ENCODE peak calls at places on chromosomes 12 and 14, in seven cellular contexts. R is ascending aorta, W is breast epithelium, S is IMR-90, O is SJSA1, B is aorta, Z is mammary epithelial cell. Q is an unnamed sample. For H3K9me3 and H3K27me3, the result is how much of the 10 kb centered on the place peaks cover.

GRCh38 chr14:102095231-102095870 is 8.5 kb upstream of the HSP90AA1 start:
- DNase-seq in O (no peak), Z (no peak), S (peak), R (no peak), B (no peak), W (no peak), Q (no peak)

GRCh38 chr14:100129161-100129589 is 30.3 kb downstream of the DEGS2 start:
- DNase-seq in W (no peak), Z (no peak), R (no peak), B (no peak), S (peak), O (no peak), Q (no peak)

GRCh38 chr14:102775855-102776760 is 1.1 kb upstream of the TRAF3 start:
- DNase-seq in Z (peak), R (no peak), O (peak), S (peak), B (peak), W (no peak), Q (no peak)

GRCh38 chr12:12705833-12706520 is 10.0 kb upstream of the GPR19 start:
- DNase-seq in S (no peak), W (no peak), R (no peak), O (no peak), Z (no peak), B (peak), Q (no peak)

GRCh38 chr12:49868952-49869815 is 26.3 kb upstream of the BCDIN3D start:
- DNase-seq in S (peak), O (no peak), R (peak), B (peak), Z (no peak), W (peak), Q (peak)

GRCh38 chr12:113422030-113422900 is at the start of gene SDSL:
- DNase-seq in S (peak), B (peak), R (peak), W (no peak), O (peak), Z (peak), Q (peak)

GRCh38 chr12:50751921-50752721 is 11.8 kb upstream of the ATF1 start:
- DNase-seq in O (no peak), S (peak), Z (peak), R (no peak), W (no peak), B (no peak), Q (no peak)

GRCh38 chr14:72715910-72716268 is 178.0 kb downstream of the DPF3 start:
- DNase-seq in Z (no peak), R (no peak), O (no peak), B (no peak), S (no peak), W (no peak), Q (no peak)

DNA sequence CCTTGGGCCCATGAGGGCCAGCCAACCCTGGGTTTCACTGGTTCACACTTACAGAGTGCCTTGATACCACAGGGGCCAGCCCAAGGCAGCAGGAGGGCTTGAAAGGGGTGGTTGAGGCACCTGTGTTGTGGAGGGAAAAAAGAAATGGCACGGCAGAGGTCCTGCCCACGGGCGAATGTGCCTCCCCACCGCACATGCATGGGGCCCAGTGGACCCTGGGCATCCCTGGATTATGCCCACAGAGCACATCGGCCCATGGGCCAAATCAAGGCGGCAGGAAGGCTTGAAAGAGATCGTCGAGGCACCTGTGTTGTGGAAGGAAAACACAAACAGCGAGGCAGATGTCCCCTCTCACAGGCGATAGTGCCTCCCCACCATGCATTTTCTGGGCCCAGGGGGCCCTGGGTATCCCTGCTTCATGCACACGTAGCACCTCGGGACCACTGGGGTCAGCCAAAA is 378.2 kb downstream of the ALG10 start:
- DNase-seq in B (peak), Z (no peak), S (no peak), W (peak), R (no peak), O (no peak), Q (peak)
- H3K9me3 ChIP-seq in B (under half), Z (under half), S (half or more), W (half or more), R (under half), O (under half), Q (half or more)

GRCh38 chr12:57549909-57550627 is at the start of gene KIF5A:
- DNase-seq in Z (no peak), O (peak), S (no peak), W (no peak), R (no peak), B (peak), Q (no peak)

GRCh38 chr12:57550628-57551549 is 1.0 kb downstream of the KIF5A start:
- DNase-seq in Z (no peak), B (no peak), S (no peak), O (peak), W (no peak), R (no peak), Q (no peak)

GRCh38 chr12:57547366-57548315 is 649 bp upstream of the DCTN2 start:
- DNase-seq in B (no peak), R (no peak), O (peak), Z (no peak), S (no peak), W (no peak), Q (no peak)

GRCh38 chr12:57548488-57548887 is 1.4 kb upstream of the KIF5A start:
- DNase-seq in B (no peak), R (no peak), Z (no peak), O (no peak), S (no peak), W (no peak), Q (no peak)

DNA sequence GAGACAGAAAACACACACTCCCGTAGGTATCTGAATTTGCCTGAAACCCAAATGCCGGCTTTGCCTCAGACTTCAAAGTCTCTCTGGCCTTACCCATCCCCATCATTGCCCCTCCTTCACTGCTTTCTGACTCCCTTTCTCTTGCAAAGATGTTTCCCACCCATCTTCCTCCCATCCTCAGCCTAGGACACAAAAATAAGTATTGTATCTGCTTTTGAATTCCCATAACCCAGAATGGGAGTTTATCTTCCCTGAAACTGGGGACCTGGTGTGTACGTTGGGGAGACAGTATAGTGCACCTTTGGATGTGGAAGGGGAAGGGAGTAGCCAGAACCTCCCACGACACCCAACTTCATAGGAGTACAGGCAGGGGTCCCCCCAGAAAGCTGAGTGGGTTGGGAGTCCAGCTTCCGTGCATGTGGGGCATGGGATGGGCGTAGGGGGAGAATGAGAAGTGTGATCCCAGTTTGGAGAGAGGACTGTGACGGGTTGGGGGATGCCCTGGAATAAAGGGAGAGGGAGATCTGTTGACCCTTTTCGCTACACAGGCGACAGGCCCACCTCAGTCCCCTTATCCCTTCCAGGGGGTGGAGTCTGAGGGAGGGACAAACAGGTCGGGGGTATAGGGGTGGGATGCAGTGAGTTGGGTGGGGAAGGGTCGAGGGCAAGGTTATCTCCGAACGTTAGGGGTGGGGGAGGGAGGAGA is 488 bp upstream of the KIF5A start:
- DNase-seq in Z (no peak), B (no peak), S (no peak), R (no peak), W (no peak), O (peak), Q (no peak)
- H3K27me3 ChIP-seq in Z (under half), B (under half), S (under half), R (under half), W (under half), O (under half), Q (half or more)

DNA sequence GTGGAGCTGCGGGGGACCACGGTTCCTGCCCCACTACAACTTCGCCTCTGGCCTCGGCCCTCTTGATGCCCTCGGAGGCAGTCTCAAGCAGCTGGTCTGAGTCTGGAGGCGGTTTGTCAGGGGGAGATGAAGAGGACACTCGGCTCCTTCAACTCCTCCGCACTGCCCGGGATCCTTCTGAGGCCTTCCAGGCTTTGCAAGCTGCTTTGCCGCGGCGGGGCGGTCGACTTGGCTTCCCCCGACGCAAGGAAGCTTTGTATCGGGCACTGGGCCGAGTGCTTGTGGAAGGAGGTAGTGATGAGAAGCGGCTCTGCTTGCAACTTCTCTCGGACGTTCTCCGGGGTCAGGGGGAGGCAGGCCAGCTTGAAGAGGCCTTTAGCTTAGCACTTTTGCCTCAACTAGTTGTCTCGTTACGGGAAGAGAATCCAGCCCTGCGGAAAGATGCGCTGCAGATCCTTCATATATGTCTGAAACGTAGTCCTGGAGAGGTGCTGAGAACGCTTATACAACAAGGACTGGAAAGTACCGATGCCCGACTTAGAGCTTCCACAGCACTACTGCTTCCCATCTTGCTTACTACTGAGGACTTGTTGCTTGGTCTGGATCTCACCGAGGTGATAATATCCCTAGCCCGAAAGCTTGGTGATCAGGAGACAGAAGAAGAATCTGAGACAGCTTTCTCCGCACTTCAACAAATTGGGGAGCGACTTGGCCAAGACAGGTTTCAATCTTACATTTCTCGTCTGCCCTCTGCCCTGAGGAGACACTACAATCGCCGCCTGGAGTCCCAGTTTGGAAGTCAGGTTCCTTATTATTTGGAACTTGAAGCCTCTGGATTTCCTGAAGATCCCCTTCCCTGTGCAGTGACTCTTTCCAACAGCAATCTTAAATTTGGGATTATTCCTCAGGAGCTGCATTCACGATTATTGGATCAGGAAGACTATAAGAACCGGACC is 861 bp downstream of the TOGARAM1 start:
- DNase-seq in B (peak), S (peak), W (peak), Z (peak), R (no peak), O (no peak), Q (peak)
- H3K9me3 ChIP-seq in B (under half), S (under half), W (under half), Z (under half), R (under half), O (under half), Q (under half)

GRCh38 chr14:105478624-105479305 is 4.1 kb downstream of the CRIP2 start:
- DNase-seq in R (no peak), S (no peak), B (no peak), Z (no peak), W (no peak), O (no peak), Q (no peak)
- H3K27me3 ChIP-seq in R (under half), S (under half), B (under half), Z (under half), W (under half), O (under half), Q (under half)

GRCh38 chr12:2986876-2987275 is 27.7 kb downstream of the TEAD4 start:
- DNase-seq in Z (no peak), R (no peak), B (no peak), O (no peak), S (no peak), W (no peak), Q (no peak)
- H3K9me3 ChIP-seq in Z (under half), R (under half), B (under half), O (under half), S (under half), W (under half), Q (under half)

DNA sequence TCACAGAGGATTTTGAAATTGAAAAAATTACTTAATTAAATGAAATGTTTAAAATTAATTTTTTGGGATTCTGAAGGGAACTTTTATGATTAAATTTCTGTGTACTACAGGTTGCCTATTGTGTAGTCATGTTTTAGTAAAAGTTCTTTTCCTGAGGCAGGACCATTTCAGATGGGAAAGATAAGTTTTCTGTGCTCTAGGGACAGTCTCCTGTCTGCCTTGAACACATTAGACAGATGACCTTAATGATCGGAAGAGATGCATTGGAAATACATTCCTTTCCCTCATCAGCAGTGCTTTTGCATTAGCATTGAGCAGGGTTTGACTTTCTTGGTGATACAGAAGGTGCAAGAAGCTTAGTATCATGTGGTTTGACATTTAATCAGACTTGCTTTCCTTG is 28.1 kb downstream of the CRADD start:
- DNase-seq in W (no peak), S (no peak), Z (no peak), B (no peak), R (no peak), O (no peak), Q (no peak)
- H3K27me3 ChIP-seq in W (under half), S (under half), Z (under half), B (under half), R (under half), O (under half), Q (under half)

GRCh38 chr14:96257056-96257455 is 1.0 kb downstream of the BDKRB1 start:
- DNase-seq in W (no peak), Z (no peak), R (no peak), B (no peak), O (no peak), S (peak), Q (no peak)
- H3K9me3 ChIP-seq in W (under half), Z (under half), R (under half), B (under half), O (under half), S (under half), Q (under half)

DNA sequence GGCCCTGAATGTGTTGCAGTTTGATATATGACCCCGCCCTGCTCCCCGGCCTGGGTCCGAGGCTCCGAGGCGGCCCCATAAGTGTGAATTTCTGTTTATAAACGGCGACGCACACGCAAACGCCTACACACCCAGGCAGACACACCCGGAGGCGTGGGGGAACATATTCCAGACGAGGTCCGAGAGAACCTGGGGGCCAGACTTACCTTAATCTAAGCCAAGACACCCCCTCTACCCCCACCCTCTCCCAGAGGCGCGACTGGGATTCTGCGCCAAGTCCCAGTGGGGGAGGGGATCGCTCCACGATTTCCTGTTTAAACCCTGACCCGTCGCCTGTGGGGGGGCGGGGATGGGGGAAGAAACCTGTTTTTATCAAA is 9.6 kb upstream of the HOXC6 start:
- DNase-seq in W (no peak), R (no peak), B (no peak), Z (peak), O (peak), S (no peak), Q (peak)
- H3K27me3 ChIP-seq in W (under half), R (under half), B (under half), Z (under half), O (under half), S (half or more), Q (half or more)

GRCh38 chr12:130700492-130701401 is 15.4 kb downstream of the RIMBP2 start:
- DNase-seq in Z (no peak), S (no peak), O (no peak), W (no peak), R (no peak), B (no peak), Q (no peak)
- H3K9me3 ChIP-seq in Z (under half), S (under half), O (under half), W (under half), R (under half), B (under half), Q (under half)